ENCODE peak calls at places on chromosomes 3 and 15, in five cellular contexts. C is progenitor cell of endocrine pancreas, N is tibial artery, A is brain microvascular endothelial cell, O is heart right ventricle. Z is an unnamed sample.

GRCh38 chr3:160106905-160107861 is 118.0 kb upstream of the C3orf80 start:
- DNase-seq in A (no peak), C (no peak), O (no peak), N (no peak), Z (no peak)

GRCh38 chr3:54951405-54951804 is 23.5 kb upstream of the LRTM1 start:
- DNase-seq in A (peak), O (peak), N (peak), C (peak), Z (no peak)

GRCh38 chr15:48577495-48577894 is 68.0 kb downstream of the FBN1 start:
- DNase-seq in A (peak), O (no peak), C (no peak), N (no peak), Z (no peak)

GRCh38 chr3:130846181-130846580 is 47.7 kb upstream of the ATP2C1 start:
- DNase-seq in C (no peak), A (no peak), N (no peak), O (no peak), Z (no peak)

GRCh38 chr3:38548154-38548931 is 52.2 kb downstream of the EXOG start:
- DNase-seq in C (no peak), A (no peak), O (peak), N (no peak), Z (no peak)

GRCh38 chr3:99901200-99901926 is 83.7 kb downstream of the CMSS1 start:
- DNase-seq in N (no peak), C (no peak), O (no peak), A (peak), Z (no peak)

GRCh38 chr15:58065445-58066041 is at the start of gene ALDH1A2:
- DNase-seq in O (peak), N (peak), C (peak), A (no peak), Z (no peak)

GRCh38 chr3:13086594-13086993 is 13.4 kb upstream of the IQSEC1 start:
- DNase-seq in N (no peak), C (no peak), A (no peak), O (no peak), Z (no peak)

GRCh38 chr3:149968216-149968615 is 2.5 kb downstream of the PFN2 start:
- DNase-seq in O (no peak), A (peak), N (no peak), C (no peak), Z (no peak)

GRCh38 chr15:72184165-72184811 is 13.3 kb downstream of the GRAMD2A start:
- DNase-seq in O (no peak), C (peak), N (no peak), A (no peak), Z (no peak)

GRCh38 chr3:142808103-142808917 is 80.6 kb downstream of the PCOLCE2 start:
- DNase-seq in O (no peak), C (no peak), A (peak), N (no peak), Z (no peak)

GRCh38 chr3:114451561-114452018 is 157.8 kb downstream of the TIGIT start:
- DNase-seq in C (no peak), A (peak), N (peak), O (no peak), Z (no peak)

GRCh38 chr15:42494998-42495360 is 455 bp upstream of the SNAP23 start:
- DNase-seq in C (no peak), N (peak), A (peak), O (no peak), Z (no peak)

GRCh38 chr15:42493694-42494093 is 1.7 kb upstream of the SNAP23 start:
- DNase-seq in C (no peak), N (no peak), A (no peak), O (no peak), Z (no peak)

GRCh38 chr15:42490246-42490742 is 647 bp downstream of the ZNF106 start:
- DNase-seq in N (no peak), A (no peak), C (no peak), O (no peak), Z (no peak)

GRCh38 chr15:42491540-42492225 is 742 bp upstream of the ZNF106 start:
- DNase-seq in N (no peak), C (no peak), O (no peak), A (peak), Z (no peak)

GRCh38 chr15:42490743-42491539 is at the start of gene ZNF106:
- DNase-seq in N (peak), C (peak), A (peak), O (peak), Z (peak)
- TF ChIP-seq CTCF in N (no peak), C (peak), A (peak), O (peak), Z (no peak)

DNA sequence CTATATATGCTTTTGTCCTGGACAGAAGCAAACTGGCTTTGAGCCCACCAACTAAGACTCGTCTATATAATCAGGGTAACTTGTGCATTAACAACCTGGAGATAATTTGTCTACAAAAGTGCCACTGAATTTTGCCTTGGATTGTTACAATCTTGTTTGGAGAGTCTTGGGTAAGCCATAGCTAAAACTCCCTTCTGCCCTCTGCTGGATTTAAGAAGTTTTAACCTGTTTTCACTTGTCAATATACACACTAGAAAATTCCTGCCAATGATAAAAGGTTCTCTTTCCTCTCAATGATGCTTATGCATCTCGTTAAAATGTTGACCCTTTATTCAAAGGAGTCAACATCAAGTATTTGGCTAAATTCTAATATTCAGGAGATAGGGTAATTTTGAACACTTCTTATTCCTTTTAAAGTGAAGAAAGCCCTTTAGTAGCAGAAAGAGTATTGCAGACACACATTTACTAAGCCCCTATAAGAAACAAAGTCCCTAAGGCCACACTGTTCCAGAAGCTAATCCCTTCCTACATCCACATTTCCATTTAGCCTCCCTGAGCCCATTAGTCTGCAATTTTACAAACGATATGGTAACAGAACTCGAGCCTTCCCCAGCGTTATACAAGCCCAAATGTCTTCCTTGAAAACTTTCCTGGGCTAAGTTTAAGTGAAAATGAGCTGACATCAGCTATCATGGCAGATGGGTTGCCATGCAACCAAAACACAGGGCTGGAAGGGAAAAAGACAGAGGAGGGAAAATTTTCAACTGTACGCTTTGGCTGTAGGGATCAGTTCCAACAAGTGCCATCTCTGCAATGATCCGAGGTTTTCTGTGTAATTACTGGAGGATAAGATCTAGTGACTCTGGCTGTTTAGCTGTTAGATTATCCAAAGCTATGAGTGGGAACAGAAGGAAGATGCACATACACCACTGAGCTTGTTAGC is 75.9 kb upstream of the FGF12 start:
- DNase-seq in C (no peak), O (no peak), N (no peak), A (peak), Z (no peak)
- TF ChIP-seq CTCF in C (peak), O (peak), N (peak), A (peak), Z (no peak)

GRCh38 chr3:193174137-193174536 is 66.9 kb upstream of the PLAAT1 start:
- DNase-seq in N (no peak), C (no peak), A (no peak), O (no peak), Z (no peak)

GRCh38 chr3:193165431-193166120 is 75.4 kb upstream of the PLAAT1 start:
- DNase-seq in C (no peak), N (no peak), O (no peak), A (no peak), Z (no peak)

GRCh38 chr3:193168911-193169310 is 72.1 kb upstream of the PLAAT1 start:
- DNase-seq in C (no peak), O (no peak), N (no peak), A (no peak), Z (no peak)
- TF ChIP-seq CTCF in C (no peak), O (no peak), N (no peak), A (no peak), Z (no peak)

GRCh38 chr15:73773428-73773827 is 20.3 kb upstream of the INSYN1 start:
- DNase-seq in O (no peak), A (no peak), C (no peak), N (no peak), Z (no peak)

GRCh38 chr15:73770049-73770448 is 16.9 kb upstream of the INSYN1 start:
- DNase-seq in N (no peak), O (no peak), A (no peak), C (no peak), Z (no peak)

GRCh38 chr15:73767794-73768501 is 14.8 kb upstream of the INSYN1 start:
- DNase-seq in C (no peak), A (no peak), O (no peak), N (no peak), Z (no peak)

GRCh38 chr15:73766598-73766997 is 13.4 kb upstream of the INSYN1 start:
- DNase-seq in A (no peak), O (no peak), N (no peak), C (no peak), Z (no peak)

DNA sequence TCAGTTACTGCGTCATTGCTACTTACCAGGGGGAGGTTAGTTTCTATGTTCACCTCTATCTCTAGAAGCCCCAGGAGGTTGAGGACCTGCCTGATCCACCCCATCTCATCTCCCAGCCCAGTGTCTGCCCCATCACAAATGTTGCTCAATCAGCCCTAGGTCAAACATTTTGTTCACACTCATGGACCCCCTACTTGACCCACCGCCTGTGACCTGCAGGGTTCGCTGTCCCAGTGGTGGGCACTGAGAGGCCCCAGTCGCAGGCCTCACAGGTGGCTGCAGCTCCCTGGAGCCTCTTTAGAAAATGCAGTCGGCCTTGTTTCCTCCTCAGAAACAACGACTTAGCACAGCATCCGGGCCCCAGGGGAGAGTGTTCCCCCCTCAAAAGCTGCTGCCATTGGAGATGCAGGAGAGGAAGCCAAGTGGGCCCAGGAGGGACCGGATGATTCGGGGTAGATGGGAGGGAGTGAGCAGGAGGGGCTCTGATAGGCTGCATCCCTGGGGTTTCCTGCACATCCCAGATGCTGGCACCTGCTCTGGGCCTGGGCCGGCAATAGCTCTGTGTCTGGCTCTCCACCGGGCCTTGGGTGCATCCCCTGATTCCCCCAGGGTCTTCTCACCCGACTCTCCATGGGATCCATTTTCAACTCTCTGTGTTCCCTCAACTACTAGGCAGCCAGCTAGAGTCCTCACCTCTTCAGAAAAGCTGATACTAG is 18.4 kb upstream of the INSYN1 start:
- DNase-seq in C (no peak), O (no peak), N (no peak), A (no peak), Z (no peak)
- TF ChIP-seq CTCF in C (peak), O (no peak), N (no peak), A (no peak), Z (no peak)

GRCh38 chr15:79194386-79194785 is 88.1 kb upstream of the ANKRD34C start:
- DNase-seq in A (no peak), N (no peak), C (no peak), O (no peak), Z (no peak)

GRCh38 chr15:79197285-79197684 is 85.2 kb upstream of the ANKRD34C start:
- DNase-seq in C (no peak), N (no peak), A (no peak), O (no peak), Z (no peak)

GRCh38 chr15:79195239-79195638 is 87.3 kb upstream of the ANKRD34C start:
- DNase-seq in A (no peak), N (no peak), C (no peak), O (no peak), Z (no peak)

GRCh38 chr15:79193157-79193948 is 89.2 kb upstream of the ANKRD34C start:
- DNase-seq in A (no peak), C (no peak), O (no peak), N (no peak), Z (no peak)

DNA sequence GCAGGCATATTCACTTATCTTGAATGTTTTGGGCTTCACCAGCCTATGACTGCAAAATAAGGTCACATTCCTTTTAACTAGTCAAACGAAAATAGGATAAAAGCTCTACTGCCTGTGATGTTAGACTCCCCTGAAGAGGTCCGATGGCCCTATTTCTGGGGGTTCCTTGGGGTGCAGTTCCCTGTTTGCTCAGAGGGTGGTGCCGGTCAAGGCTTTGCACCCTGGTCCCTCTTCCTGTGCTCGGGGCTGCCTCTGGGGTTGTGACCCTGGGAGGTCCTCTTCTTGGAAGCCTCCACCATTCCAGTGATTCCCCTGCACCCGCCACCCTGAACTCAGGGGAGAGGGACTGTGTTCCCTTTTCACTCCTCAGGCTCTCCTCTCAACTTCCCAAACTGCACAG is 86.7 kb upstream of the ANKRD34C start:
- DNase-seq in O (no peak), N (no peak), C (no peak), A (no peak), Z (no peak)
- TF ChIP-seq CTCF in O (no peak), N (no peak), C (peak), A (peak), Z (no peak)

GRCh38 chr15:100658895-100659294 is 56.5 kb downstream of the ASB7 start:
- DNase-seq in C (no peak), O (no peak), A (no peak), N (no peak), Z (no peak)

GRCh38 chr15:100661161-100661560 is 58.8 kb downstream of the ASB7 start:
- DNase-seq in A (no peak), C (no peak), N (no peak), O (no peak), Z (no peak)

GRCh38 chr15:100663550-100664335 is 61.4 kb downstream of the ASB7 start:
- DNase-seq in C (no peak), N (no peak), A (peak), O (no peak), Z (no peak)

GRCh38 chr15:100665570-100665969 is 63.2 kb downstream of the ASB7 start:
- DNase-seq in O (no peak), N (no peak), C (no peak), A (no peak), Z (no peak)

GRCh38 chr15:100663066-100663465 is 60.7 kb downstream of the ASB7 start:
- DNase-seq in A (no peak), N (no peak), O (no peak), C (no peak), Z (no peak)
- TF ChIP-seq CTCF in A (peak), N (no peak), O (no peak), C (peak), Z (no peak)

Z was measured in activated B cell treated with CpG ODN at 0.5 μM for 24 hours.